ENCODE peak calls at places on chromosomes 16 and 17, in four cellular contexts. One of them, this sample, is unnamed.

GRCh38 chr17:63519116-63519881 is 3.9 kb upstream of the KCNH6 start:
- DNase-seq in transverse colon: no peak
- DNase-seq in GM12891: no peak
- DNase-seq in H1: no peak
- DNase-seq in this sample: no peak

GRCh38 chr17:72472116-72472515 is 351.3 kb downstream of the SOX9 start:
- DNase-seq in transverse colon: no peak
- DNase-seq in GM12891: no peak
- DNase-seq in H1: no peak
- DNase-seq in this sample: no peak

GRCh38 chr17:237406-237955 is 56.0 kb upstream of the DOC2B start:
- DNase-seq in transverse colon: peak
- DNase-seq in GM12891: no peak
- DNase-seq in H1: no peak
- DNase-seq in this sample: no peak

GRCh38 chr16:54093281-54093680 is 193.3 kb downstream of the IRX3 start:
- DNase-seq in transverse colon: no peak
- DNase-seq in GM12891: no peak
- DNase-seq in H1: no peak
- DNase-seq in this sample: no peak

GRCh38 chr16:24045641-24046040 is 209.9 kb downstream of the PRKCB start:
- DNase-seq in transverse colon: no peak
- DNase-seq in GM12891: no peak
- DNase-seq in H1: peak
- DNase-seq in this sample: no peak

GRCh38 chr16:82059983-82060421 is 24.9 kb downstream of the HSD17B2 start:
- DNase-seq in transverse colon: no peak
- DNase-seq in GM12891: no peak
- DNase-seq in H1: no peak
- DNase-seq in this sample: no peak

GRCh38 chr17:82917656-82918345 is 78.0 kb upstream of the ZNF750 start:
- DNase-seq in transverse colon: no peak
- DNase-seq in GM12891: no peak
- DNase-seq in H1: no peak
- DNase-seq in this sample: no peak

GRCh38 chr16:79580465-79581200 is 19.9 kb downstream of the MAF start:
- DNase-seq in transverse colon: no peak
- DNase-seq in GM12891: no peak
- DNase-seq in H1: no peak
- DNase-seq in this sample: no peak

GRCh38 chr17:79114455-79115301 is 40.1 kb downstream of the ENGASE start:
- DNase-seq in transverse colon: peak
- DNase-seq in GM12891: no peak
- DNase-seq in H1: no peak
- DNase-seq in this sample: no peak

GRCh38 chr17:76684756-76685155 is 26.0 kb downstream of the MXRA7 start:
- DNase-seq in transverse colon: no peak
- DNase-seq in GM12891: no peak
- DNase-seq in H1: no peak
- DNase-seq in this sample: no peak

GRCh38 chr16:9138021-9138680 is 46.7 kb downstream of the HAPSTR1 start:
- DNase-seq in transverse colon: no peak
- DNase-seq in GM12891: no peak
- DNase-seq in H1: no peak
- DNase-seq in this sample: no peak

GRCh38 chr17:8056232-8056975 is 17.5 kb downstream of the ALOX15B start:
- DNase-seq in transverse colon: peak
- DNase-seq in GM12891: no peak
- DNase-seq in H1: no peak
- DNase-seq in this sample: no peak

GRCh38 chr16:35203636-35204035 is 1744.2 kb downstream of the TP53TG3F start:
- DNase-seq in transverse colon: no peak
- DNase-seq in GM12891: no peak
- DNase-seq in H1: no peak
- DNase-seq in this sample: no peak

GRCh38 chr16:4011225-4011939 is 104.9 kb downstream of the ADCY9 start:
- DNase-seq in transverse colon: no peak
- DNase-seq in GM12891: no peak
- DNase-seq in H1: no peak
- DNase-seq in this sample: no peak

GRCh38 chr16:66695935-66696668 is 441 bp downstream of the CMTM4 start:
- DNase-seq in transverse colon: peak
- DNase-seq in GM12891: peak
- DNase-seq in H1: no peak
- DNase-seq in this sample: peak

DNA sequence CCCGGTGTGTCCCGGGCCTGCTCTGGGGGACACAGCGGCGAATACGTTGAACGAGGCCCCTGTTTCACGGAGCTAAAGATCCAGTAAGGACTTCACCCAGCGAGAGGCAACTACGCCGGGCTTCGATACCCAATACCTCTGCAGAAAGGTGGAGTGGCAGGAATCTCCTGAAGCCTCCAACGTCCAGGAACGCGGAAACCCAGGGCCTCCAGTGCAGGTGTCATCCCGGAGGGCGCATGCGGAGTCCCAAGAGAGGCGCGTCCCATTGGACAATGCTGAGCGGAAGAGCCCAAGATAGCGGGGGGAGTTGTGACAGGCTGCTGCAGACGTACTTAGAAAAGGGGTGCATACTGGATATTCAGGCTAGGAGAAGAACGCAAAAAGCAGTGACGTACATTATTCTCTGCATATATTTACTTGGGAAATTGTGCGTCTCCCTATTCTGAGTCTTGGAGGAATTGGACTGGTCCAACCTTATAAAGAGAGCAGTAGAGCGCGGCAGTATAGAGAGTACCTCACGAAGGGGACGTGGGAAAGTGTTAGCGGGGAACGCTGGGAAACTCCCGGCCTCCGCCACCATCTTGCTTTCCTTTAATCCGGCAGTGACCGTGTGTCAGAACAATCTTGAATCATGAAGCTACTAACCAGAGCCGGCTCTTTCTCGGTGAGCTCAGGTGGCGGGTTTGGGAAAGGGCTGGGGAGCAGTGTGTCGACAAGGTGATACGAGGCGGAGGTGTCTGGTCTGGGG is at the start of gene UQCRC2:
- DNase-seq in transverse colon: peak
- DNase-seq in GM12891: peak
- DNase-seq in H1: peak
- DNase-seq in this sample: peak
- TF ChIP-seq POLR2A in transverse colon: peak
- TF ChIP-seq POLR2A in GM12891: peak
- TF ChIP-seq POLR2A in H1: peak
- TF ChIP-seq POLR2A in this sample: peak

GRCh38 chr17:48043171-48043570 is 5.0 kb upstream of the NFE2L1 start:
- DNase-seq in transverse colon: no peak
- DNase-seq in GM12891: no peak
- DNase-seq in H1: no peak
- DNase-seq in this sample: no peak

GRCh38 chr17:48044851-48045250 is 3.3 kb upstream of the NFE2L1 start:
- DNase-seq in transverse colon: no peak
- DNase-seq in GM12891: no peak
- DNase-seq in H1: no peak
- DNase-seq in this sample: no peak

GRCh38 chr17:48047113-48047740 is 932 bp upstream of the NFE2L1 start:
- DNase-seq in transverse colon: no peak
- DNase-seq in GM12891: no peak
- DNase-seq in H1: no peak
- DNase-seq in this sample: no peak

GRCh38 chr17:48046296-48046695 is 1.9 kb upstream of the NFE2L1 start:
- DNase-seq in transverse colon: no peak
- DNase-seq in GM12891: no peak
- DNase-seq in H1: no peak
- DNase-seq in this sample: no peak

DNA sequence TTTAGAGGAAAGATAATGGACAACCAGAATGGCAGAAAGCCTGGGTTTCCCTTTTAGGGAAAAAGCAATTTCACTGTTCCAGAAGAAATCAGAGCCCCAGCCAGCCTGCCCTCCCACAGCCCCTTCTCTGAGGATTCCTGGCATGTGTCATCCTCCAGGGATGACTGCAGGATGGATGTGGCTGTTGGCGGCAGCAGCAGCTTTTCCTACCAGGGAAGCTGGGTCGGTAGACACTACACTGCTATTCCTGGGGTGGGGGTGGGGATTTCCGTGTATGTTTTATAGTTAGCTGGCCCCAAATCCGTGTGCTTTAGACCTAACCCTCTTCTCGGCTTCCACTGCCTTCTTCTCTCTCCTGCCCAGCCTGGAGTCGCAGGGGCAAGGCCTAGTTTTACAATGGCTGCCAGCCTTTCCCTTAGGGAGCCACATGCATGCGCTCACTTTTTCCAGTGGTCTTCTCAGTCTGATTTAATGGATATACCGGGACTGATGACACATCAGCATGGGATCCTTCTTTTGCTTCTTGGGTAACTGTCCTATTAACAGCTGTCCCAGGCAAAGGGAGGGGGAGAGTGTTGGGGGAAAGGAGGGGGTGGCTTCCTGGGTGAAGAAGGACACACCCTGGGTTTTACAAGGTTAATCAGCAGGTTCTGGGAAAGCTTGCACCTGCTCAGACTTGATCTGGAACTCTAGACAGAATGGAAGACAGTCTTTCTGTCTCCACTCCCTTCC is 2.7 kb upstream of the NFE2L1 start:
- DNase-seq in transverse colon: no peak
- DNase-seq in GM12891: no peak
- DNase-seq in H1: no peak
- DNase-seq in this sample: no peak
- TF ChIP-seq POLR2AphosphoS5 in transverse colon: no peak
- TF ChIP-seq POLR2AphosphoS5 in GM12891: no peak
- TF ChIP-seq POLR2AphosphoS5 in H1: no peak
- TF ChIP-seq POLR2AphosphoS5 in this sample: no peak

GRCh38 chr17:38562903-38563302 is 42.8 kb downstream of the SRCIN1 start:
- DNase-seq in transverse colon: no peak
- DNase-seq in GM12891: no peak
- DNase-seq in H1: no peak
- DNase-seq in this sample: no peak
- TF ChIP-seq POLR2A in transverse colon: no peak
- TF ChIP-seq POLR2A in GM12891: no peak
- TF ChIP-seq POLR2A in H1: no peak
- TF ChIP-seq POLR2A in this sample: no peak

DNA sequence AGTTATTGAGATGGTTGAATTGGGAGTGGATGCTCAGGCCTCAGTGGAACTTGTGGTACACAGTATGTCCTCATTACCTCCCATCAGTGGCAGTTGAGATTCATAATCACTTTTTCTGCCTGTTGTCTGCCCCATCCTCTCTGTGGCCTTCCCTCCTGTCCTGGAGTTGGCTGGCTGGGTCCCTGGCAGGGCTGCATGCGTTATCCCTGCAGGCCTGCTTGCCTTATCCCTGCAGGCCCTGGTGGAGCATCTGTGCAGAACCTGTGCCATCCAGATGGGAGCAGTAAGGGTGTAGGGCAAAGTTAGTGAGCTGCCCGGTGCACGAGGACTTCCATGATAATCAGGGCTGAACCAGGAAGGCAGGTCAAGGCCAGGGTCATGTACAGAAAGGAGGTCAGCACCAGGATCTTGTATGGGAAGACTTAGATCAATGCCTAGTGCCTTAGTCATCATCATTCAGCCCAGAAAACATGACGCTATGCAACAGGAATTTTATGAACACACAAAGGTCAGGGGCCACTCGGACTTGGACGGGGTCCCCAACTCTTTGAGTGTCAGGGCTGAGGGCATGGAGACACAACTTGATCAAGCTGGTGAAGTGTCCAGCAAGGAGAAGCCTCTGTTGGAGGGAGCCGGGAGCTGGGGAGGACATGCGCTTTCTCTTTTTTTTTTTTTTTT is 47.2 kb downstream of the ABCC1 start:
- DNase-seq in transverse colon: no peak
- DNase-seq in GM12891: no peak
- DNase-seq in H1: no peak
- DNase-seq in this sample: no peak
- TF ChIP-seq POLR2AphosphoS5 in transverse colon: no peak
- TF ChIP-seq POLR2AphosphoS5 in GM12891: no peak
- TF ChIP-seq POLR2AphosphoS5 in H1: no peak
- TF ChIP-seq POLR2AphosphoS5 in this sample: no peak

GRCh38 chr16:52617591-52617990 is 70.6 kb upstream of the TOX3 start:
- DNase-seq in transverse colon: no peak
- DNase-seq in GM12891: no peak
- DNase-seq in H1: no peak
- DNase-seq in this sample: no peak

GRCh38 chr16:52613508-52613907 is 66.6 kb upstream of the TOX3 start:
- DNase-seq in transverse colon: no peak
- DNase-seq in GM12891: no peak
- DNase-seq in H1: no peak
- DNase-seq in this sample: no peak

GRCh38 chr16:52611817-52612673 is 65.1 kb upstream of the TOX3 start:
- DNase-seq in transverse colon: peak
- DNase-seq in GM12891: no peak
- DNase-seq in H1: no peak
- DNase-seq in this sample: no peak
- TF ChIP-seq POLR2A in transverse colon: peak
- TF ChIP-seq POLR2A in GM12891: no peak
- TF ChIP-seq POLR2A in H1: no peak
- TF ChIP-seq POLR2A in this sample: no peak